ENCODE peak calls at places on chromosomes 1 and 21, in six cellular contexts. M is uterus, T is tibial artery, G is prostate gland, X is psoas muscle, W is left lung. J is an unnamed sample. For H3K27me3, the result is how much of the 10 kb centered on the place peaks cover.

GRCh38 chr1:15153184-15153841 is at the start of gene TMEM51:
- DNase-seq in T (no peak), X (peak), G (peak), M (peak), W (peak), J (no peak)

GRCh38 chr1:100631015-100631521 is 88.5 kb upstream of the VCAM1 start:
- DNase-seq in X (no peak), W (no peak), T (no peak), G (no peak), M (no peak), J (no peak)

GRCh38 chr1:19484793-19485361 is 462 bp downstream of the CAPZB start:
- DNase-seq in T (peak), X (no peak), M (no peak), W (peak), G (no peak), J (peak)

GRCh38 chr1:180639871-180640270 is 8.0 kb downstream of the XPR1 start:
- DNase-seq in G (no peak), X (no peak), M (no peak), T (no peak), W (no peak), J (no peak)

GRCh38 chr1:41492341-41492848 is 7.9 kb upstream of the EDN2 start:
- DNase-seq in M (no peak), G (no peak), T (no peak), X (peak), W (no peak), J (no peak)

GRCh38 chr1:197614916-197615692 is 160.2 kb downstream of the DENND1B start:
- DNase-seq in G (no peak), T (peak), X (no peak), M (no peak), W (no peak), J (no peak)

GRCh38 chr21:26099610-26100219 is 70.9 kb downstream of the APP start:
- DNase-seq in M (no peak), X (no peak), W (no peak), T (no peak), G (no peak), J (no peak)

GRCh38 chr1:90694846-90695245 is 22.3 kb downstream of the BARHL2 start:
- DNase-seq in W (no peak), G (no peak), M (no peak), T (no peak), X (no peak), J (no peak)

GRCh38 chr21:24076179-24076578 is 1531.1 kb downstream of the MRPL39 start:
- DNase-seq in M (no peak), T (no peak), X (no peak), W (no peak), G (no peak), J (no peak)

GRCh38 chr1:41394918-41395598 is 33.8 kb downstream of the FOXO6 start:
- DNase-seq in M (no peak), W (no peak), X (no peak), T (no peak), G (no peak), J (no peak)

DNA sequence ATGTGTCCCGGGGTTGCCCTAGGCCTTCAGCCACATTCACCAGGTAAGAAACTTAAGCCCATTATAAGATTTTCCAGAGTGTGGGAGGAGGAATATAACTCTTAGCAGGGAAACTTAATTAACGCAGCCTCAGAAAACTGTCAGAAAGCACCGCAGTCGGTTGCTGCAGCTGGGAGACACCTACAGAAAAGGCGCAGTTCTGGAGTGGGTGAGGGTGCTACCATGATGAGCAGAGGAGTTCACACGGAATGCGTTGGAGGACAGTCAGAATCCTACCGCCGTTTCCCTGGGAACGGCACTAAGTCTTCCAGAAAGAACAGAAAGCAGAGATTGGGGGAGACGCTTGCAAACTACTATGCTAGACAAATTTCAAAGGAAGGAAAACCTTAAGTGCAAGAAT is 6.4 kb downstream of the ACTN2 start:
- DNase-seq in T (no peak), G (no peak), W (no peak), M (no peak), X (no peak), J (no peak)
- H3K27me3 ChIP-seq in T (under half), G (under half), W (under half), M (under half), X (under half), J (under half)

DNA sequence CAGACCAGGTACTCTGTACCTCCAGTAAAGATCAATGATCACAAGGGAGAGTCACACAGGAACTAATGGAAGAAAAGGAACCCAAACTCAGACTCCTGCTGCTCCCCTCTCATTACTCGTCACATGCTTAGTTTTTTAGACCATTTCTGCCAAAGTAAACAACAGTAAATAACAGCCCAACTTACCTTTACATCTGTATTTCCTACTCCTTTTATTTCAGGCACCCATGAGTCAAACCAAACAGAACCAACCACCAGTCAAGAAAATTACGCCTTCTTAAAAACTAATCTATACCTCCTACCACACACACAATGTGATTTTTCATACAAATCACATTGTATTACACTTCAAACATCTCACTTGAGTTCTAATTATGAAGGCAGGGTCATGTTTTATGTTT is 61.4 kb upstream of the HTR1D start:
- DNase-seq in X (no peak), M (no peak), W (no peak), T (no peak), G (no peak), J (no peak)
- TF ChIP-seq CTCF in X (no peak), M (no peak), W (no peak), T (no peak), G (no peak), J (no peak)

DNA sequence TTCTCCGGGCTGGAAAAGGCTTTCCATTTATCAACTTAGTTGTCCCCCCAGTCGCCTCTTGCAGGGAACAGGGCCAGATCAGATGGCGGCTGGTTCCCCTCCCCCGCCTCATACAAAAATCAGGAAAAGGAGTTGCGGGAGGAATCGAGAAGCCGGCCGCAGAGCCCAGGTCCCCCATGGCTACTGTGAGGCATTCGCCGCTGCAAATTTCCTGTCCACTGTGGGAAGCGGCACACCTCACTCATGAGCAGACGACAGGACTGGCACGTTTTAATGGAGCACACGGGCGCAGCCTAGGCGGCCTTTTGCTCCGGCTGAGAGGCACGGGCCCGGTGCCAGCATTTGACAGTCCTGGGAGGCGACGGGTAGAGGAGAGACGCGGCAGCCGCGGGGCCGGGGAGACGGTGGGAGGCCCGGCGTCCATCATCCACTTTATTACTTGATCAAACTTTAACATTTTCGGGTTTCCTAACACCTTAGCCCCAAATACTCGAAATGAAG is 1.1 kb downstream of the GNG4 start:
- DNase-seq in G (peak), M (no peak), T (no peak), X (no peak), W (no peak), J (no peak)
- H3K27me3 ChIP-seq in G (under half), M (under half), T (half or more), X (under half), W (half or more), J (under half)

GRCh38 chr1:153922076-153922837 is 515 bp downstream of the GATAD2B start:
- DNase-seq in X (peak), W (peak), T (peak), M (peak), G (peak), J (no peak)
- TF ChIP-seq CTCF in X (no peak), W (no peak), T (no peak), M (peak), G (no peak), J (peak)

DNA sequence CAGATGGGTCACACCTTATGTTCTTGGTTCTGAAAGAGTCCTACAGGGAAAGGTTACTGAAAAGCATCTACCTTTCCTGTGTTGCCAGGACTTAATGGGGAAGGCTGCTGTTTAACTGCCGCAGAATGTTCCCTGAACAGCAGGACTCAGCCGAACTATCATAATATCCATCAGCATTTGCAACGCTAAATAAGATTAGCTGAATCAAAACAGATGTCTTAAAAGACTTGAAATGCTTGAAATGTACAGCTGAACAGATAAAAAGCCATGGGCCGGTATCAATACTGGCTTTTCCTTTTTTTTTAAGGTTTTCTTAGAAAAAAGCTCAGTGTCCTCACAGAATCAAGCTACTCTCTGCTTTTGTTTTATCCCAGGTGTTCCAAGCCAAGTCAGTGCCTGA is 19.7 kb upstream of the ATP13A2 start:
- DNase-seq in X (no peak), T (no peak), G (no peak), W (no peak), M (no peak), J (no peak)
- H3K27me3 ChIP-seq in X (under half), T (under half), G (under half), W (under half), M (under half), J (under half)

DNA sequence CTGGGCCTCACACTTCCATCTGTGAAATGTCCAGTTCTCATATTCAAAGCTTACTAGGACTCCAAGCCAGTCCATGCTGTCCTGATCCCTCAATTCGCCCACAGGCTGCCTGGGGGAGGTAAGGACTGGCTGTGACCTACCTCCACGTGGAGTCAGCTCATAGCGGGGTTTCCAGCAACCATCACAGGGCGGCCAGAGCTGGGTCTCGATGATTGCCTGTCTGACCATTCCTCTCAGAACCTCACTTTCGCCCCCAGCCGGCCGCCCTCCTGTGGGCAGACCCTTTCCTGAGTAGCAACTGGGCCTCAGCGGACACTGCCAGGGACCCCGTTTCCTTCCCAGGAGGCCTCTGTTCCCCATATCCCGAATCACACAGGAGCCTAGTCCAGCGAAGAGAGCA is 3.4 kb upstream of the RUNX3 start:
- DNase-seq in G (no peak), T (no peak), M (no peak), W (no peak), X (peak), J (no peak)
- TF ChIP-seq CTCF in G (no peak), T (no peak), M (no peak), W (no peak), X (no peak), J (no peak)

GRCh38 chr1:3370856-3371703 is 83.4 kb upstream of the ARHGEF16 start:
- DNase-seq in G (no peak), T (no peak), W (no peak), X (no peak), M (no peak), J (no peak)
- H3K27me3 ChIP-seq in G (under half), T (under half), W (under half), X (under half), M (under half), J (under half)